ENCODE peak calls at places on chromosomes 2 and 18, in ten cellular contexts. W is sigmoid colon; K is PC-3; B is Peyer's patch; D is Karpas-422; L is left ventricle myocardium inferior; U is psoas muscle; V is GM12878; Z is CD8-positive, alpha-beta memory T cell; H is CD4-positive, alpha-beta memory T cell. O is an unnamed sample. For H3K4me1, the result is how much of the 10 kb centered on the place peaks cover.

GRCh38 chr2:32425719-32426141 is 68.9 kb downstream of the BIRC6 start:
- DNase-seq in L (no peak), W (no peak), V (no peak), U (no peak), H (no peak), Z (no peak), K (no peak), B (no peak), D (no peak), O (no peak)

GRCh38 chr18:79956276-79956675 is 4.8 kb upstream of the SLC66A2 start:
- DNase-seq in B (no peak), W (peak), H (no peak), K (no peak), V (no peak), D (no peak), Z (no peak), U (no peak), L (no peak), O (peak)

GRCh38 chr2:180411631-180412030 is 404.5 kb upstream of the CWC22 start:
- DNase-seq in U (no peak), W (no peak), V (no peak), H (no peak), L (no peak), Z (no peak), D (no peak), B (no peak), K (peak), O (no peak)

GRCh38 chr2:240916571-240917008 is 10.5 kb downstream of the CROCC2 start:
- DNase-seq in U (peak), H (no peak), L (peak), D (peak), K (peak), W (peak), Z (peak), V (no peak), B (peak), O (no peak)

GRCh38 chr2:195396479-195396878 is 260.5 kb upstream of the SLC39A10 start:
- DNase-seq in V (no peak), H (no peak), Z (no peak), D (no peak), U (no peak), L (no peak), W (no peak), B (no peak), K (no peak), O (no peak)

GRCh38 chr2:129724021-129724757 is 255.3 kb upstream of the RAB6C start:
- DNase-seq in W (no peak), Z (no peak), L (no peak), B (no peak), D (no peak), V (no peak), U (no peak), K (no peak), H (no peak), O (no peak)

GRCh38 chr2:126776701-126777619 is 121.0 kb downstream of the GYPC start:
- DNase-seq in D (peak), V (peak), K (peak), L (peak), Z (peak), U (peak), W (peak), B (peak), H (peak), O (peak)

GRCh38 chr2:130878933-130879332 is 42.2 kb downstream of the ARHGEF4 start:
- DNase-seq in Z (no peak), H (no peak), D (no peak), W (no peak), U (no peak), B (no peak), V (no peak), K (no peak), L (no peak), O (no peak)

GRCh38 chr18:45522371-45522770 is 92.9 kb upstream of the SLC14A2 start:
- DNase-seq in W (no peak), L (no peak), V (no peak), H (no peak), D (no peak), U (no peak), B (no peak), K (no peak), Z (no peak), O (no peak)

GRCh38 chr18:76428396-76429261 is 66.4 kb downstream of the ZNF516 start:
- DNase-seq in K (no peak), D (no peak), U (no peak), H (no peak), V (no peak), Z (no peak), B (no peak), L (no peak), W (peak), O (peak)

GRCh38 chr2:225158360-225158759 is 116.1 kb upstream of the DOCK10 start:
- DNase-seq in V (no peak), H (no peak), L (no peak), W (no peak), B (no peak), Z (no peak), D (no peak), K (no peak), U (no peak), O (no peak)

GRCh38 chr2:102110168-102110567 is 32.4 kb upstream of the IL1R1 start:
- DNase-seq in K (no peak), Z (no peak), L (no peak), D (no peak), U (no peak), V (no peak), W (no peak), H (no peak), B (no peak), O (no peak)
- H3K4me1 ChIP-seq in K (under half), Z (under half), L (under half), D (under half), U (under half), V (under half), W (under half), H (under half), B (under half), O (under half)

DNA sequence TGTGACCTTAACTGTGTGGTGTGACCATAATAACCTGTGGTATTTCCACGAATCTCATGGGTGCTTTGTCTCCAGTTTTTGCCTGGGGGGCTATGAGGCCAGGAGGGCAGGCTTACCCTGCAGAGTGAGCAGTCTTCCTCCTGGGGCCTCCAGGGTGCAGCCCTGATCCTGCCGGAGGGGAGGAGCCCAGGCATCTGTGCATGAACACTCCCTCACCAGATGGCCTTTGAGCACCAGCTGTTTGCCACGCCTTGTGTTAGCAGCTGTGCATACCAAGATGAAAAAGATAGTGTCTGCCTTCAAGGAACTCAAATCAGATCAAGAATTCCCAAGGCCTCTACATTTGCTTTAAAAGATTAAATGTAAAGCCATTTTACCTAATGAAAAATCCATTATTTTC is 75.0 kb upstream of the RBM44 start:
- DNase-seq in V (no peak), H (no peak), D (no peak), U (no peak), Z (no peak), B (peak), W (peak), K (peak), L (peak), O (peak)
- H3K4me1 ChIP-seq in V (under half), H (under half), D (under half), U (half or more), Z (under half), B (under half), W (half or more), K (under half), L (half or more), O (under half)

DNA sequence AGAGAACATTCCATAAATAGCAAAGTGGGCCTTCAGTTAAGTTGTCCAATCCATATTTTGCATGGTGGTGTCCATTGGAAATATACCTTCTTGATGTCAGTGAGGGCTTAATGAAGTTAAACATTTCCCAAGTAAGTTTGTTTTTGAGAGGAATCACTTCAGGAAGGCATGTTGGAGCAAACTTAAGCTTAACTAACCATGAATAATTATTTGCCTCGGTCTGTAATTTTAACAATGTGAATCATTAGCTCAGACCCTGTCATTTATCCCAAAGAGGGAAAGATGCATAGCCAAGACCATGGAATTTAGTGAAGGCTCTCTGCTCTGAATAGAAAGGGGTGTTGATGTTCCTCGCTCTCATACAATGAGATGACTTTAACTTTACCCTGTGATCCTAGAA is 47.4 kb downstream of the SPATS2L start:
- DNase-seq in W (no peak), Z (no peak), L (no peak), D (no peak), U (no peak), V (no peak), B (no peak), H (no peak), K (no peak), O (no peak)
- H3K4me1 ChIP-seq in W (half or more), Z (under half), L (half or more), D (under half), U (under half), V (under half), B (under half), H (under half), K (under half), O (under half)

GRCh38 chr2:212970132-212970531 is 181.3 kb downstream of the IKZF2 start:
- DNase-seq in V (no peak), W (no peak), U (no peak), D (no peak), B (no peak), Z (no peak), L (no peak), K (peak), H (no peak), O (no peak)
- H3K4me1 ChIP-seq in V (under half), W (under half), U (under half), D (under half), B (under half), Z (under half), L (under half), K (under half), H (under half), O (under half)

DNA sequence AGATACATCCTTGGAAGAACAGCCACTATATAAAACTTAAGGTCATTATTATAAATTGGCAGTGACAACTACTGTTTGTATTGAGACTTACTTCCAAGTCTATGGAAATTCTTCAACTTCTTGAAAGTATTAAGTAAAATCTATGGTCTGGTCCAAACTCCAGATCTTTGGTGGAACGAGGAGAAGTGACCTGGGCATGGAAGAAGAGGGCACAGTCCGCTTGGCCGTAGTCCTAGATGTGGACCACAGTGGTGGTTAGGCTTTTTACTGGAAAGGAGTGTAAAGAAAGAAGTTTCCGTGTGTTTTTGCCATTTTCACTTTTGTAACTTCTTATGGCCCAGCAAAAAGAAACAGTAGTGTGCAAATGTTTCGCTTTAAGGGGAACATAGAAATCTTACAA is 9.8 kb downstream of the RAB12 start:
- DNase-seq in Z (no peak), V (no peak), W (no peak), D (no peak), L (no peak), H (no peak), U (no peak), B (no peak), K (no peak), O (no peak)
- H3K4me1 ChIP-seq in Z (under half), V (under half), W (half or more), D (under half), L (half or more), H (under half), U (half or more), B (under half), K (under half), O (under half)

GRCh38 chr2:9416267-9416961 is 6.9 kb downstream of the ITGB1BP1 start:
- DNase-seq in H (no peak), U (no peak), Z (no peak), V (no peak), L (no peak), W (no peak), K (peak), B (no peak), D (no peak), O (no peak)

GRCh38 chr2:9418746-9419145 is 4.6 kb downstream of the ITGB1BP1 start:
- DNase-seq in Z (no peak), K (no peak), D (no peak), U (no peak), H (no peak), V (no peak), L (no peak), B (no peak), W (no peak), O (no peak)

GRCh38 chr2:9416962-9417316 is 6.4 kb downstream of the ITGB1BP1 start:
- DNase-seq in D (no peak), U (no peak), W (no peak), K (no peak), Z (no peak), B (no peak), H (no peak), L (no peak), V (no peak), O (no peak)

GRCh38 chr2:9419558-9419957 is 3.8 kb downstream of the ITGB1BP1 start:
- DNase-seq in U (no peak), B (no peak), H (no peak), V (no peak), L (no peak), Z (no peak), K (no peak), D (no peak), W (no peak), O (no peak)

DNA sequence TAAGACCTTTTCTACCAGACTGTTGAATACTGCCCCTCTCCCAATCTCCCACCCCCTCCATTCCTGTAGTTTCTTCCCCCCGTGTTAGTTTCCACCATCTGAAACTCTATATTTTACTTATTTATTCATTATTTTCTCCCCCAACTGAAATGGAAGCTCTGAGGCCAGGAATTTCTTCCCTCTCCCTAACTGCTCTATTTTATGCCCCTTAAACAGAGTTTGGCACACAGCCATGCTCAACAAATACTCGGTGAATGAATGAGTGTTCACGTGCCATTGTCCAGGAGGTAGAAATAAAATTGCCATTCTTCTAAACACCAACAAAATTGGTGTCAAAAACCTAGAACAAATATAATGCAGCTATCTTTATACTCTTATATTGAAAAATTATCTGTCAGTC is 5.6 kb downstream of the ITGB1BP1 start:
- DNase-seq in L (no peak), Z (no peak), B (no peak), K (no peak), V (no peak), W (no peak), H (no peak), U (no peak), D (no peak), O (no peak)
- H3K4me1 ChIP-seq in L (under half), Z (under half), B (under half), K (under half), V (under half), W (under half), H (under half), U (under half), D (under half), O (under half)

GRCh38 chr2:230735884-230736283 is 23.2 kb downstream of the CAB39 start:
- DNase-seq in D (no peak), U (no peak), B (no peak), V (no peak), K (no peak), W (no peak), Z (no peak), L (no peak), H (no peak), O (no peak)
- H3K4me1 ChIP-seq in D (under half), U (half or more), B (half or more), V (under half), K (half or more), W (half or more), Z (half or more), L (half or more), H (half or more), O (under half)

GRCh38 chr2:65357959-65358294 is 74.5 kb downstream of the SPRED2 start:
- DNase-seq in V (peak), U (no peak), H (no peak), L (no peak), D (no peak), B (no peak), K (no peak), W (no peak), Z (no peak), O (no peak)

GRCh38 chr2:65361623-65362022 is 70.8 kb downstream of the SPRED2 start:
- DNase-seq in Z (no peak), K (no peak), U (no peak), W (no peak), B (no peak), H (no peak), V (no peak), D (no peak), L (no peak), O (no peak)

GRCh38 chr2:65358690-65359400 is 73.6 kb downstream of the SPRED2 start:
- DNase-seq in L (no peak), U (no peak), B (no peak), W (no peak), Z (no peak), V (no peak), K (no peak), D (no peak), H (no peak), O (no peak)

GRCh38 chr2:65357095-65357958 is 75.1 kb downstream of the SPRED2 start:
- DNase-seq in Z (no peak), W (no peak), L (no peak), U (no peak), V (no peak), D (no peak), B (no peak), H (no peak), K (no peak), O (no peak)

GRCh38 chr2:65360441-65360840 is 72.0 kb downstream of the SPRED2 start:
- DNase-seq in H (no peak), D (no peak), Z (no peak), W (no peak), L (no peak), K (no peak), B (no peak), V (no peak), U (no peak), O (no peak)
- H3K4me1 ChIP-seq in H (under half), D (under half), Z (under half), W (under half), L (half or more), K (under half), B (under half), V (under half), U (under half), O (under half)

GRCh38 chr2:2061091-2061696 is 269.9 kb downstream of the MYT1L start:
- DNase-seq in W (no peak), B (no peak), D (no peak), L (no peak), K (no peak), V (no peak), Z (no peak), H (no peak), U (no peak), O (no peak)
- H3K4me1 ChIP-seq in W (under half), B (under half), D (under half), L (under half), K (under half), V (under half), Z (under half), H (under half), U (under half), O (under half)

GRCh38 chr2:162368494-162368893 is 24.6 kb downstream of the GCA start:
- DNase-seq in W (no peak), B (no peak), L (no peak), K (no peak), D (no peak), Z (no peak), V (no peak), H (no peak), U (no peak), O (no peak)
- H3K4me1 ChIP-seq in W (under half), B (under half), L (under half), K (under half), D (under half), Z (under half), V (under half), H (under half), U (under half), O (under half)